ENCODE peak calls at places on chromosomes 13 and 19, in seven cellular contexts. H, I, D, Z, J, L and N are unnamed samples. For H3K4me1, the result is how much of the 10 kb centered on the place peaks cover.

GRCh38 chr13:109569938-109570711 is 216.3 kb downstream of the IRS2 start:
- DNase-seq in H (no peak), I (peak), D (no peak), Z (no peak), J (no peak), L (no peak), N (no peak)

GRCh38 chr13:80430561-80430960 is 89.6 kb upstream of the SPRY2 start:
- DNase-seq in H (no peak), I (no peak), D (no peak), Z (no peak), J (no peak), L (no peak), N (no peak)

GRCh38 chr19:12833747-12834417 is 497 bp downstream of the RTBDN start:
- DNase-seq in H (peak), I (peak), D (peak), Z (no peak), J (no peak), L (no peak), N (no peak)

GRCh38 chr19:11191273-11191755 is 6.0 kb downstream of the KANK2 start:
- DNase-seq in H (no peak), I (no peak), D (peak), Z (no peak), J (no peak), L (peak), N (no peak)

GRCh38 chr13:43516401-43516826 is 270.4 kb downstream of the ENOX1 start:
- DNase-seq in H (no peak), I (no peak), D (no peak), Z (no peak), J (no peak), L (no peak), N (no peak)

GRCh38 chr19:411723-412355 is 2.9 kb upstream of the C2CD4C start:
- DNase-seq in H (no peak), I (peak), D (no peak), Z (no peak), J (no peak), L (no peak), N (no peak)

GRCh38 chr13:37869506-37869755 is 141 bp downstream of the TRPC4 start:
- DNase-seq in H (no peak), I (no peak), D (peak), Z (no peak), J (no peak), L (no peak), N (no peak)

GRCh38 chr13:37616131-37616530 is 17.6 kb upstream of the POSTN start:
- DNase-seq in H (no peak), I (no peak), D (no peak), Z (no peak), J (no peak), L (no peak), N (no peak)

GRCh38 chr19:45973564-45974338 is at the start of gene NOVA2:
- DNase-seq in H (no peak), I (no peak), D (peak), Z (no peak), J (peak), L (peak), N (no peak)

GRCh38 chr19:737591-738093 is 13.3 kb upstream of the MISP start:
- DNase-seq in H (peak), I (peak), D (no peak), Z (no peak), J (peak), L (no peak), N (no peak)

GRCh38 chr13:75333103-75333502 is 148.9 kb downstream of the TBC1D4 start:
- DNase-seq in H (no peak), I (no peak), D (no peak), Z (no peak), J (no peak), L (no peak), N (no peak)
- H3K4me1 ChIP-seq in H (under half), I (under half), D (under half), Z (under half), J (under half), L (under half), N (under half)

DNA sequence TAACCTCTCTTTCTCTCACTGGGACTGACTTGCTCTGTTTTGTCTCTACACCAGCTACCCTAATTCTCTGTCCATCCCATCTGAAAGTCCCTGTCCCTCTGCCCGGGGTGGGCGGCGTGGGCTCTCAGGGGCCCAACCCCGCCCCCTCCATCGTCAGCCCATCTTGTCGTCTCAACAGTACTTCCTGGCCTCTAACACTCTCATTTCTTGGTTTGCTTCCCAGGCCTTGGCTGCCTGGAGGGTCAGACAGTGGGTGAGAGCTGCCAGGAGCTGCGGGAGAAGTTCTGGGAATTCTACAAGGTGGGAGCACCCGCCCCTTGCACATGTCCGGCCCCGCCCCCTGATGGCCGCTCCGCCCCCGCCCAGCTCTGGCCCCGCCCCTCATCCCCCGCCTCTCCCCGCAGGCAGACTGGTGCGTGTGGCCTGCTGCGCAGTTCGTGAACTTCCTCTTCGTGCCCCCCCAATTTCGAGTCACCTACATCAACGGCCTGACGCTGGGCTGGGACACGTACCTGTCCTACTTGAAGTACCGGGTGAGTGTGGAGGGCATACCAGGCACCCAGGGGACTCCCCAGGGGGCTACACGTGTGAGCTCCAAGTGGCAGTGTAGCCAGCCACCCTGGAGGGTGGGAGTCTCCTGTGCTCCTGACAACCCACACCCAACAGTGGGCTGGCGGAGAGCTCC is 1.7 kb downstream of the MPV17L2 start:
- DNase-seq in H (no peak), I (peak), D (peak), Z (no peak), J (peak), L (no peak), N (peak)
- H3K27ac ChIP-seq in H (peak), I (no peak), D (no peak), Z (no peak), J (peak), L (no peak), N (peak)

DNA sequence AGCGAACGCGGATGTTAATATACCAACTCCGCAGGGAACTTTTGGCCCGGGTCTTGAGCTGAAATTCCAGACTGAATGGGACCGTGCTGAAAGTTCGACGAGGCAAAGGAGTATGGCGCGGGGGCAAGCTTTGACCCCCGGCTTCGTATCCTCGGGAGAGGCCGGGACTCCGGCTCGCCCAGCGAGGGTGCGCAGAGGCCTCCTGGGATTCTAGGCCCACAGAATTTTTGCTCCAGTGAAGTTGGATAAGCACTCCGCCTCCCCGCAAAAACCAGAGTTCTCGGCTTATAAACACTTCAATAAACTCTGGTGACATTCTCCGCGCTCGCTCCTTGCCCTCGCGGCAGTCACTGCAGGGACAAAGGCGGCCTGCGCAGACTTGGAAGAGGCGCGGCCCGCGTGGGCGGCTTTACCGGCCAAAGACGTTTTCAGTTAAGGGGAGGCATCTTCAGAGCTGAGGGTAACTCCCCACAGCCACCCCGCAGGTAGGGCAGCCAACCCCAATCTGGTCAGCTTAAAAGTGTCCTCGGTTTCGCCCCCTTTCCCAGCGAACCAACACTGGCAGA is 112.6 kb downstream of the KCNRG start:
- DNase-seq in H (no peak), I (no peak), D (peak), Z (no peak), J (no peak), L (no peak), N (no peak)
- H3K4me1 ChIP-seq in H (half or more), I (half or more), D (under half), Z (under half), J (under half), L (half or more), N (under half)

DNA sequence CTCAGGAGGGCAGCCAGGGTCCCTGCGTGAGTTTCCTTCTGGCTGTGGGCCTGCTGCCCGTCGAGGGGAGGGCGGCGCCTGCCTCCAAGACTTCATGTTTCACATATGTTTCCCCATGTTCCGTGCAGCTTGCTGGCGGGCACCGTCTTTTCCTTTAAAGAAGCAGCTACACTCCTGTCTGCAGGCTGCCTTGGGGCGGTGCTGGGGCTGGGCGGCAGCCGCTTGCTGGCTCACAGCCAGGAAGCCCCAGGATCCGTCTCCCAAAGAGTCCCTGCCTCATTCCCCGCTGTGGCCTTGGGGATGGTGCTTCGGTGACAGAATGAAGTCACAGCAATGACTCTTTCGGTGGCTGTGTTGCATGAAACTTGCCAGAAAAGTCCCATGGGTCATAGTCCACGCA is 24.9 kb downstream of the PIAS4 start:
- DNase-seq in H (no peak), I (no peak), D (no peak), Z (no peak), J (no peak), L (no peak), N (no peak)
- H3K27ac ChIP-seq in H (no peak), I (no peak), D (no peak), Z (no peak), J (no peak), L (no peak), N (no peak)

GRCh38 chr19:18506545-18506944 is 15.3 kb downstream of the ELL start:
- DNase-seq in H (peak), I (no peak), D (no peak), Z (no peak), J (no peak), L (no peak), N (no peak)

GRCh38 chr19:18507727-18508440 is 14.0 kb downstream of the ELL start:
- DNase-seq in H (no peak), I (no peak), D (peak), Z (no peak), J (no peak), L (peak), N (no peak)

GRCh38 chr19:18507021-18507726 is 14.7 kb downstream of the ELL start:
- DNase-seq in H (peak), I (no peak), D (peak), Z (no peak), J (no peak), L (peak), N (no peak)

GRCh38 chr19:18504886-18505610 is 16.8 kb downstream of the ELL start:
- DNase-seq in H (no peak), I (no peak), D (no peak), Z (no peak), J (no peak), L (no peak), N (no peak)

DNA sequence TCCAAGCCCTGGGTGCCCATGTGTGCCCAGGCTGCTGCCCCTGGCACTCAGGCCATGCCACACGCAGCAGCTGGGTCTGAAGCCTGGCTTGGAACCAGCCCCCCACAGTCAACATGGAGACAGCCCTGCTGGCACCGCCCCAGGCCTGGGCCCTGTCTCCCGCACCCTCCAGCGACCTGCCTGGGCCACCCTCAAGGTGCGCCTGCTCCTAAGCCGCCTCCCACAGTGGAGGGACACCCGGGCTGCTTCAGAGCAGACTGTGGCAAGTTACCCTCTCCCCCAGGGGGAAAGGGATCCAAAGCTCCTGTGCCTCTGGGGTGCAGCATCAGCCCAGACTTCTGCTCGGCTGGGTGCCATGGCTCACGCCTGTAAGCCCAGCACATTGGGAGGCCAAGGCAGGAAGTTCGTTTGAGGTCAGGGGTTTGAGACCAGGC is 15.8 kb downstream of the ELL start:
- DNase-seq in H (no peak), I (peak), D (peak), Z (no peak), J (no peak), L (peak), N (no peak)
- H3K4me1 ChIP-seq in H (half or more), I (half or more), D (half or more), Z (under half), J (half or more), L (half or more), N (under half)

GRCh38 chr13:100098445-100099116 is 9.7 kb downstream of the PCCA start:
- DNase-seq in H (no peak), I (no peak), D (no peak), Z (no peak), J (no peak), L (no peak), N (no peak)
- H3K27ac ChIP-seq in H (no peak), I (no peak), D (no peak), Z (peak), J (peak), L (no peak), N (peak)

DNA sequence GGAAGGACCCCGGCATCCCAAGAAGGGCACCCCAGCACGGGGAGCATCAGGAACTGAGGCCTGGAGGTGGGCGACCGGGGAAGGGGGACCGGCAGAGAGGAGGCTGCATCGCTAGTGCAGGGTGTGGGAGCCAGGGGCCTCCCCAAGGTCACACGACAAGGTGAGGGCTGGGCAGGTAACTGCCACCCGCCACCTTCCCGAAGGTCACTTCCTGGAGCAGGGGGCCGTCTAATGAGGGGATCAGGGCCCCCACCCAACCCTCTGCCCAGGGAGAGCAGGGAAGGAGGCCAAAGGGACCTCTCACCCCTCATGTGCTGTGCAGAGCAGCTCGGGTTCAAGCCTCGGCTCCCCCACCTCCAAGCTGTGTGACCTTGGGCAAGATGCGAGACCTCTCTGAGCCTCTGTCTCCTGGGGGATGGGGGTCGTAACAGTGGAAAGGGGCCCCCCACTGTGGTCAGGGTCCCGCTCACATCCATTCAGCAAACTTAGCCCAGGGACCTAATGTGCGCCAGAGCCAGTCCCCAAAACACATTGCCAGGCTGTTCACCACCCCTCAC is 6.0 kb downstream of the ZBTB7A start:
- DNase-seq in H (no peak), I (no peak), D (peak), Z (no peak), J (peak), L (no peak), N (no peak)
- H3K4me1 ChIP-seq in H (half or more), I (half or more), D (under half), Z (under half), J (half or more), L (half or more), N (under half)